ENCODE peak calls at places on chromosomes 1 and 21, in eight cellular contexts. W, B, D, G, N, S, Z and A are unnamed samples.

GRCh38 chr1:109783436-109783835 is 19.7 kb upstream of the EPS8L3 start:
- DNase-seq in W (no peak), B (peak), D (peak), G (peak), N (peak), S (no peak), Z (peak), A (no peak)

GRCh38 chr21:42586406-42586805 is 67.0 kb upstream of the PDE9A start:
- DNase-seq in W (no peak), B (no peak), D (no peak), G (no peak), N (no peak), S (no peak), Z (no peak), A (no peak)

GRCh38 chr1:169574336-169574735 is 11.9 kb downstream of the F5 start:
- DNase-seq in W (no peak), B (no peak), D (peak), G (no peak), N (no peak), S (no peak), Z (peak), A (no peak)

GRCh38 chr1:206000641-206001339 is 2.4 kb downstream of the RAB7B start:
- DNase-seq in W (peak), B (peak), D (no peak), G (peak), N (no peak), S (no peak), Z (no peak), A (peak)

GRCh38 chr1:25645641-25646400 is 29.2 kb downstream of the MAN1C1 start:
- DNase-seq in W (no peak), B (no peak), D (no peak), G (no peak), N (no peak), S (no peak), Z (no peak), A (peak)

GRCh38 chr1:241375906-241376305 is 18.9 kb upstream of the RGS7 start:
- DNase-seq in W (no peak), B (no peak), D (no peak), G (no peak), N (no peak), S (no peak), Z (no peak), A (no peak)

GRCh38 chr1:161962094-161962887 is 61.4 kb downstream of the OLFML2B start:
- DNase-seq in W (no peak), B (peak), D (no peak), G (peak), N (no peak), S (peak), Z (peak), A (no peak)

GRCh38 chr21:46599251-46599572 is 5.7 kb downstream of the S100B start:
- DNase-seq in W (no peak), B (peak), D (peak), G (peak), N (no peak), S (peak), Z (no peak), A (no peak)

GRCh38 chr1:161954050-161954449 is 69.6 kb downstream of the OLFML2B start:
- DNase-seq in W (no peak), B (no peak), D (no peak), G (no peak), N (no peak), S (no peak), Z (no peak), A (no peak)

GRCh38 chr1:222865718-222866117 is 50.9 kb downstream of the DISP1 start:
- DNase-seq in W (no peak), B (no peak), D (no peak), G (no peak), N (no peak), S (peak), Z (no peak), A (no peak)

GRCh38 chr1:12405325-12406217 is 175.7 kb downstream of the VPS13D start:
- DNase-seq in W (no peak), B (peak), D (peak), G (no peak), N (peak), S (peak), Z (no peak), A (no peak)

GRCh38 chr1:64597151-64597550 is 127.2 kb downstream of the CACHD1 start:
- DNase-seq in W (no peak), B (no peak), D (no peak), G (no peak), N (no peak), S (no peak), Z (no peak), A (no peak)

GRCh38 chr1:6985528-6986276 is 200.4 kb downstream of the CAMTA1 start:
- DNase-seq in W (no peak), B (no peak), D (no peak), G (no peak), N (no peak), S (no peak), Z (no peak), A (no peak)

GRCh38 chr1:96116707-96117106 is 604.9 kb upstream of the PTBP2 start:
- DNase-seq in W (no peak), B (no peak), D (no peak), G (no peak), N (no peak), S (peak), Z (no peak), A (no peak)

GRCh38 chr1:170680428-170680827 is 16.5 kb downstream of the PRRX1 start:
- DNase-seq in W (no peak), B (peak), D (no peak), G (no peak), N (no peak), S (peak), Z (no peak), A (no peak)

GRCh38 chr1:15038232-15039016 is 115.1 kb upstream of the TMEM51 start:
- DNase-seq in W (peak), B (peak), D (no peak), G (no peak), N (no peak), S (peak), Z (peak), A (no peak)
- TF ChIP-seq CTCF in W (peak), B (no peak), D (no peak), G (peak), N (no peak), S (peak), Z (peak), A (no peak)

DNA sequence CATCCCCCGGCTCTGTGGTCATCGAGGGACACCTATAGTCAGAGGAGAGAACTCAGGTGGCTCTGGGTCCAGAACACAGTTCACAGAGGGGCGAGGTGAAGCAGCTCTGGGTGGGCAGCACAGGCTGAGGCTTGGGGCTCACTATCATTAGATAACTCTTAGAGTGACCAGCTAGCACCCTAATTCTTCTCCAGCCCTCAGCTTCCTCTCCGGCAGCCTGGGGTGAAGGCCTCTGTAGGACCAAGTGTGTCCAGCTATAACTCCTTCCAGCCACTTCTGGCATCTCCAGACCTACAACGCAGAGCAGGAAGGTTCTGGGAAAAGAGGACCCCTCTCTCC is 1.4 kb downstream of the ARTN start:
- DNase-seq in W (no peak), B (no peak), D (no peak), G (no peak), N (no peak), S (no peak), Z (no peak), A (no peak)
- TF ChIP-seq CTCF in W (no peak), B (no peak), D (no peak), G (peak), N (no peak), S (no peak), Z (no peak), A (no peak)

DNA sequence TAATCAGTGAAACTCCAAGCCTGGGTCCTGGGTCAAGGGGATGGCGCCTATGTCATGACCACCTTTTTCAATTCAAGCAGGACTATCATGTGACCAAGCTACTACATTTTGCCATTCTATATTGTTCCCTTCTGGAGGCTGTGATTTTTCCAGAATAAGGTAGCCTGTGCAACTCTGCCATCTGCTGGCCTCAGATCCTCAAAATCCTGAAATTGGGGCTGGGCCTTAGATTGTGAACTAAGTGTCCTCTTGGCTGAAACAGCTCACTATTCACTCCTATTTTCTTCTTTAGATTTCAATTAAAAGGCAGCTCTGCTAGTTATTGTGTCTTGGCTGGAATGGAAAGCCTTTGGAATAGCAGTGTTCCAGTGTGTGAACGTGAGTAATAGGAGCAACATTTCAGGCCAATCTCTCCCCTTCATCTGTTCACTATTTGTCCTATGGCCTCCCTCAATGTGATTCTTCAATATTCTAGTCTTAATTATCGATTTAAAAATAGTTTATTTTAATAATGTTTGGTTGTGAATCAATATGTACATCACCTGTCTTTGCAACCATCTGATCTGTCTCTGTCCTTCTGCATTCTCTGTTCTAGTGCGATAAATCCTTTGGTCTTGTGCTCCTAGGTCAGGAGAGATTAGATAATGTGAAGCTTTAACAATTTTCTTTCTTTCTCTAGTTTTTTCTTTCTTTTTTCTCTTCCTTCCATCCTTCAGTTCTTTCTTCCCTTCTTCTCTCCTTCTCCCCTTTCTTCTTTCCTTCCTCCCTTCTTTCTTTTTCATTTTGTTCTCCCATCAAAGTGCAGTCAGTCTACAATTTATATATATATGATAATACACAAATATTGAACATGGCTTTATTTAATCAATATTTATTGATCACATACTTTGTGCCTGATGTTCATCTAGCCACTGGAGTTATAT is 69.8 kb downstream of the CR1 start:
- DNase-seq in W (peak), B (peak), D (no peak), G (no peak), N (no peak), S (no peak), Z (peak), A (no peak)
- TF ChIP-seq CTCF in W (peak), B (peak), D (no peak), G (peak), N (no peak), S (peak), Z (peak), A (no peak)

GRCh38 chr1:225908013-225908640 is 15.9 kb downstream of the PYCR2 start:
- DNase-seq in W (no peak), B (no peak), D (no peak), G (no peak), N (no peak), S (no peak), Z (no peak), A (no peak)
- TF ChIP-seq CTCF in W (no peak), B (no peak), D (no peak), G (no peak), N (no peak), S (no peak), Z (no peak), A (no peak)

GRCh38 chr1:203129501-203130231 is 2.1 kb downstream of the ADORA1 start:
- DNase-seq in W (peak), B (no peak), D (peak), G (no peak), N (peak), S (no peak), Z (no peak), A (peak)

GRCh38 chr1:203126866-203127671 is 457 bp upstream of the ADORA1 start:
- DNase-seq in W (peak), B (no peak), D (no peak), G (no peak), N (no peak), S (no peak), Z (no peak), A (peak)

GRCh38 chr1:203126151-203126865 is 1.2 kb upstream of the ADORA1 start:
- DNase-seq in W (peak), B (peak), D (no peak), G (peak), N (no peak), S (no peak), Z (peak), A (peak)

GRCh38 chr1:203128691-203129500 is 1.4 kb downstream of the ADORA1 start:
- DNase-seq in W (peak), B (no peak), D (no peak), G (no peak), N (peak), S (no peak), Z (no peak), A (peak)

GRCh38 chr1:203127672-203128611 is at the start of gene ADORA1:
- DNase-seq in W (peak), B (peak), D (peak), G (peak), N (peak), S (peak), Z (peak), A (peak)
- TF ChIP-seq CTCF in W (peak), B (peak), D (no peak), G (no peak), N (no peak), S (no peak), Z (no peak), A (no peak)

GRCh38 chr1:231421616-231421970 is 494 bp downstream of the EGLN1 start:
- DNase-seq in W (peak), B (no peak), D (peak), G (peak), N (peak), S (peak), Z (peak), A (no peak)

GRCh38 chr1:231421971-231422797 is at the start of gene EGLN1:
- DNase-seq in W (peak), B (peak), D (peak), G (peak), N (peak), S (peak), Z (peak), A (peak)

GRCh38 chr1:231423648-231424047 is 1.6 kb upstream of the EGLN1 start:
- DNase-seq in W (no peak), B (no peak), D (no peak), G (peak), N (no peak), S (no peak), Z (peak), A (no peak)

GRCh38 chr1:231420959-231421615 is 1.0 kb downstream of the EGLN1 start:
- DNase-seq in W (peak), B (peak), D (peak), G (peak), N (peak), S (peak), Z (peak), A (peak)

DNA sequence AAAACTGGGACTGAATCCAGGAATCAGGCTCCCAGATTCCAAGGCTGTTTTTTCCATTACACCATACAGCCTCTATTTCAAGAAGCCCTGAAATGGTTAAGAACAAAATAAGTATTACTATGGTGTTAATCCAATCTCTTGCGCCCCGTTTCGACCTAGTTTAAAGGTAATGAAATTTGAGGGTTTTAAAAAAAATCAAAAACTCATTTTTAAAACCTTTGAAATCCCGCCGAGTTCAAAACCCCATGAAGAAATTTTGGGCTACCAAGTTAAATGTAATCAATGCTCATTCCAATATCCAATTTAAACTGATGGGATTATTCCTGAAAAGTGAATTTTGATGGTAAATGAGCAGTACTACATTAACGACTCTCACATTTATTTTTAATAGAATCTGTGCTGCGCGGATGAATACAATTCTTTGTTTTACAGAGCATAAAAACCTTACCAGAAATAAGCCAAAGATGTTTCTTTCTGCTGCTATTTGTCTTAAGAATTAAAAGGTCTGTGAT is 767 bp upstream of the EGLN1 start:
- DNase-seq in W (no peak), B (no peak), D (no peak), G (no peak), N (no peak), S (no peak), Z (no peak), A (no peak)
- TF ChIP-seq CTCF in W (no peak), B (no peak), D (no peak), G (no peak), N (no peak), S (no peak), Z (peak), A (no peak)

GRCh38 chr1:165069829-165070228 is 286.7 kb downstream of the LMX1A start:
- DNase-seq in W (no peak), B (no peak), D (no peak), G (no peak), N (no peak), S (no peak), Z (peak), A (no peak)
- TF ChIP-seq CTCF in W (no peak), B (no peak), D (no peak), G (no peak), N (no peak), S (no peak), Z (no peak), A (no peak)

DNA sequence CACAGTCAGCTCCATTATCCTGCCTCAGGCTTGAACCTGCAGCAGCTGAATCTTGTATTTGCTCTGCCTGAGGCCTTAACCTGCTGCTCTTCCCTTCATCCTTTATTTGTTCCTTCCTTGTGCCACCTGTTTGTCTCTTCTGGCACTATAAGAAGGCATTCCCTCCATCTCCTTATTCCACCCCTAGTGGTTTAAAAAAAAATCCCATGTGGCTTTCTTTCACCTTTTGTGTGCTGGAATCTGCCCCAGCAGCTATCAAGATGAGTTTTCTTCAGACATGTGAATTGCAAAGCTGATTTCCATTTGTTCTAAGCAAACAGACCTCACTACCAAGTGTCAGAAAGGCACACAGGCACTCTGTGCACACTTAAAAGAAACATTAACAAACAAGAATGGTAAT is 294.6 kb downstream of the TTLL7 start:
- DNase-seq in W (no peak), B (no peak), D (no peak), G (no peak), N (no peak), S (no peak), Z (peak), A (no peak)
- TF ChIP-seq CTCF in W (no peak), B (no peak), D (no peak), G (no peak), N (no peak), S (no peak), Z (no peak), A (no peak)